ENCODE peak calls at places on chromosomes 2 and 18, in four cellular contexts. One of them, this sample, is unnamed.

GRCh38 chr2:71706836-71707235 is 253.5 kb downstream of the DYSF start:
- DNase-seq in Caco-2: no peak
- DNase-seq in astrocyte of the spinal cord: no peak
- DNase-seq in C1 segment of cervical spinal cord: no peak
- DNase-seq in this sample: peak; percentile 9

GRCh38 chr2:98405301-98405700 is 39.4 kb upstream of the INPP4A start:
- DNase-seq in Caco-2: no peak
- DNase-seq in astrocyte of the spinal cord: no peak
- DNase-seq in C1 segment of cervical spinal cord: no peak
- DNase-seq in this sample: no peak

GRCh38 chr2:236946871-236947270 is 138.8 kb upstream of the COPS8 start:
- DNase-seq in Caco-2: no peak
- DNase-seq in astrocyte of the spinal cord: no peak
- DNase-seq in C1 segment of cervical spinal cord: no peak
- DNase-seq in this sample: no peak

GRCh38 chr2:152594792-152595191 is 122.5 kb downstream of the PRPF40A start:
- DNase-seq in Caco-2: no peak
- DNase-seq in astrocyte of the spinal cord: peak; percentile 68
- DNase-seq in C1 segment of cervical spinal cord: no peak
- DNase-seq in this sample: peak; percentile 78

GRCh38 chr18:1104265-1104792 is 199.7 kb downstream of the ADCYAP1 start:
- DNase-seq in Caco-2: no peak
- DNase-seq in astrocyte of the spinal cord: peak; percentile 87
- DNase-seq in C1 segment of cervical spinal cord: no peak
- DNase-seq in this sample: no peak

GRCh38 chr2:239601201-239601851 is 200.5 kb upstream of the HDAC4 start:
- DNase-seq in Caco-2: no peak
- DNase-seq in astrocyte of the spinal cord: no peak
- DNase-seq in C1 segment of cervical spinal cord: no peak
- DNase-seq in this sample: no peak

GRCh38 chr2:36820942-36821605 is 124.6 kb downstream of the VIT start:
- DNase-seq in Caco-2: no peak
- DNase-seq in astrocyte of the spinal cord: no peak
- DNase-seq in C1 segment of cervical spinal cord: no peak
- DNase-seq in this sample: no peak

GRCh38 chr2:136179602-136179975 is 61.6 kb upstream of the CXCR4 start:
- DNase-seq in Caco-2: no peak
- DNase-seq in astrocyte of the spinal cord: no peak
- DNase-seq in C1 segment of cervical spinal cord: no peak
- DNase-seq in this sample: no peak

GRCh38 chr18:10290244-10291240 is 163.9 kb upstream of the APCDD1 start:
- DNase-seq in Caco-2: no peak
- DNase-seq in astrocyte of the spinal cord: no peak
- DNase-seq in C1 segment of cervical spinal cord: no peak
- DNase-seq in this sample: no peak

GRCh38 chr2:113281920-113282746 is 3.4 kb upstream of the PAX8 start:
- DNase-seq in Caco-2: no peak
- DNase-seq in astrocyte of the spinal cord: peak; percentile 76
- DNase-seq in C1 segment of cervical spinal cord: no peak
- DNase-seq in this sample: no peak

GRCh38 chr18:78459646-78460045 is 520.0 kb upstream of the SALL3 start:
- DNase-seq in Caco-2: no peak
- DNase-seq in astrocyte of the spinal cord: no peak
- DNase-seq in C1 segment of cervical spinal cord: no peak
- DNase-seq in this sample: no peak

GRCh38 chr2:45178359-45178758 is 169.1 kb upstream of the SIX2 start:
- DNase-seq in Caco-2: no peak
- DNase-seq in astrocyte of the spinal cord: no peak
- DNase-seq in C1 segment of cervical spinal cord: no peak
- DNase-seq in this sample: no peak

GRCh38 chr2:241893265-241893664 is 23.7 kb downstream of the RTP5 start:
- DNase-seq in Caco-2: no peak
- DNase-seq in astrocyte of the spinal cord: no peak
- DNase-seq in C1 segment of cervical spinal cord: no peak
- DNase-seq in this sample: peak; percentile 68

GRCh38 chr18:51044928-51045587 is 15.0 kb downstream of the SMAD4 start:
- DNase-seq in Caco-2: no peak
- DNase-seq in astrocyte of the spinal cord: no peak
- DNase-seq in C1 segment of cervical spinal cord: no peak
- DNase-seq in this sample: no peak

GRCh38 chr2:100217323-100217722 is 74.9 kb upstream of the AFF3 start:
- DNase-seq in Caco-2: no peak
- DNase-seq in astrocyte of the spinal cord: no peak
- DNase-seq in C1 segment of cervical spinal cord: no peak
- DNase-seq in this sample: peak; percentile 32

GRCh38 chr18:8235916-8236315 is 373.3 kb upstream of the RAB12 start:
- DNase-seq in Caco-2: no peak
- DNase-seq in astrocyte of the spinal cord: no peak
- DNase-seq in C1 segment of cervical spinal cord: no peak
- DNase-seq in this sample: no peak

GRCh38 chr2:60818272-60818671 is 62.2 kb downstream of the PAPOLG start:
- DNase-seq in Caco-2: peak; percentile 21
- DNase-seq in astrocyte of the spinal cord: no peak
- DNase-seq in C1 segment of cervical spinal cord: no peak
- DNase-seq in this sample: peak; percentile 59

GRCh38 chr2:25829828-25830227 is 48.5 kb downstream of the ASXL2 start:
- DNase-seq in Caco-2: no peak
- DNase-seq in astrocyte of the spinal cord: no peak
- DNase-seq in C1 segment of cervical spinal cord: no peak
- DNase-seq in this sample: no peak

This sample was measured in suprapubic skin.